ENCODE peak calls at places on chromosomes 2 and 18, in six cellular contexts. One of them, this sample, is unnamed.
A peak's percentile ranks its signal among the peaks of the same experiment; 100 is the strongest.

GRCh38 chr2:85998071-85998991 is 107.4 kb downstream of the POLR1A start:
- DNase-seq in mesothelial cell of epicardium: peak; percentile 52
- DNase-seq in psoas muscle: peak; percentile 50
- DNase-seq in GM10248: no peak
- DNase-seq in GM13977: no peak
- DNase-seq in neural crest cell: no peak
- DNase-seq in this sample: no peak

GRCh38 chr2:167862296-167862695 is 385.1 kb downstream of the STK39 start:
- DNase-seq in neural crest cell: no peak
- DNase-seq in GM10248: no peak
- DNase-seq in GM13977: no peak
- DNase-seq in psoas muscle: no peak
- DNase-seq in mesothelial cell of epicardium: no peak
- DNase-seq in this sample: no peak

GRCh38 chr2:11692966-11693521 is 23.0 kb upstream of the NTSR2 start:
- DNase-seq in mesothelial cell of epicardium: no peak
- DNase-seq in GM10248: peak; percentile 77
- DNase-seq in GM13977: peak; percentile 76
- DNase-seq in psoas muscle: peak; percentile 47
- DNase-seq in neural crest cell: peak; percentile 72
- DNase-seq in this sample: no peak

GRCh38 chr2:11131166-11131920 is 23.9 kb upstream of the SLC66A3 start:
- DNase-seq in GM13977: no peak
- DNase-seq in neural crest cell: no peak
- DNase-seq in mesothelial cell of epicardium: no peak
- DNase-seq in psoas muscle: no peak
- DNase-seq in GM10248: no peak
- DNase-seq in this sample: no peak

GRCh38 chr2:202084265-202084664 is 11.2 kb downstream of the KIAA2012 start:
- DNase-seq in GM10248: no peak
- DNase-seq in mesothelial cell of epicardium: no peak
- DNase-seq in psoas muscle: no peak
- DNase-seq in GM13977: no peak
- DNase-seq in neural crest cell: no peak
- DNase-seq in this sample: no peak

GRCh38 chr2:39697480-39697879 is 31.8 kb downstream of the TMEM178A start:
- DNase-seq in GM13977: no peak
- DNase-seq in psoas muscle: peak; percentile 16
- DNase-seq in GM10248: no peak
- DNase-seq in neural crest cell: no peak
- DNase-seq in mesothelial cell of epicardium: no peak
- DNase-seq in this sample: no peak

GRCh38 chr2:102803897-102804217 is 42.0 kb downstream of the TMEM182 start:
- DNase-seq in GM13977: no peak
- DNase-seq in psoas muscle: no peak
- DNase-seq in GM10248: no peak
- DNase-seq in neural crest cell: no peak
- DNase-seq in mesothelial cell of epicardium: no peak
- DNase-seq in this sample: no peak

GRCh38 chr2:159774370-159774990 is 23.5 kb downstream of the CD302 start:
- DNase-seq in GM13977: no peak
- DNase-seq in GM10248: no peak
- DNase-seq in mesothelial cell of epicardium: no peak
- DNase-seq in psoas muscle: no peak
- DNase-seq in neural crest cell: no peak
- DNase-seq in this sample: no peak

GRCh38 chr2:30768036-30768686 is 39.1 kb downstream of the CAPN13 start:
- DNase-seq in psoas muscle: no peak
- DNase-seq in GM10248: no peak
- DNase-seq in neural crest cell: no peak
- DNase-seq in mesothelial cell of epicardium: no peak
- DNase-seq in GM13977: no peak
- DNase-seq in this sample: peak; percentile 52

GRCh38 chr2:234556848-234557573 is 60.1 kb upstream of the ARL4C start:
- DNase-seq in psoas muscle: no peak
- DNase-seq in GM10248: no peak
- DNase-seq in GM13977: no peak
- DNase-seq in neural crest cell: no peak
- DNase-seq in mesothelial cell of epicardium: no peak
- DNase-seq in this sample: no peak

GRCh38 chr2:27095745-27096651 is 9.4 kb downstream of the KHK start:
- DNase-seq in psoas muscle: peak; percentile 61
- DNase-seq in GM10248: peak; percentile 85
- DNase-seq in mesothelial cell of epicardium: no peak
- DNase-seq in GM13977: peak; percentile 88
- DNase-seq in neural crest cell: peak; percentile 59
- DNase-seq in this sample: no peak

GRCh38 chr18:31581498-31582197 is 10.0 kb upstream of the TTR start:
- DNase-seq in psoas muscle: no peak
- DNase-seq in GM13977: no peak
- DNase-seq in neural crest cell: no peak
- DNase-seq in mesothelial cell of epicardium: no peak
- DNase-seq in GM10248: no peak
- DNase-seq in this sample: no peak

GRCh38 chr2:136116813-136117390 is 1.0 kb downstream of the CXCR4 start:
- DNase-seq in GM10248: peak; percentile 83
- DNase-seq in psoas muscle: no peak
- DNase-seq in GM13977: peak; percentile 85
- DNase-seq in neural crest cell: peak; percentile 18
- DNase-seq in mesothelial cell of epicardium: no peak
- DNase-seq in this sample: no peak

GRCh38 chr2:105166671-105167070 is 74.9 kb upstream of the GPR45 start:
- DNase-seq in psoas muscle: no peak
- DNase-seq in GM10248: no peak
- DNase-seq in GM13977: no peak
- DNase-seq in mesothelial cell of epicardium: no peak
- DNase-seq in neural crest cell: no peak
- DNase-seq in this sample: no peak

DNA sequence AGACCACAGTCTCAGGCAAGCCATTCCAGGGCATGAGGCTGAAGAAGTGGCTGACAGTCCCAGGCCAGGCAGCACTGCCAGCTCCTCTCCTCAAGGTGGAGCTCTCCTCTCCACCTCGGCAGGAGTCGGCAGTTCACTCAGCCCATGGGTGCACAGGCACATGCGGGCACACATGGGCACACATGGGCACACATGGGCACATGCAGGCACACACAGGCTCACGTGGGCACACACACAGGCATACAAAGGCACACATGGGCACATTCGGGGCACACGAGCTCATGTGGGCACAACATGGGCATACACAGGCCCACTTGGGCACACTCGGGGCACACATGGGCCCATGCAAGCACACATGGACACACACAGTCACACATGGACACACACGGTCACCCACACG is 65.3 kb upstream of the TAF1B start:
- DNase-seq in psoas muscle: no peak
- DNase-seq in GM13977: no peak
- DNase-seq in mesothelial cell of epicardium: no peak
- DNase-seq in GM10248: no peak
- DNase-seq in neural crest cell: no peak
- DNase-seq in this sample: no peak
- TF ChIP-seq CTCF in psoas muscle: no peak
- TF ChIP-seq CTCF in GM13977: peak; percentile 37
- TF ChIP-seq CTCF in mesothelial cell of epicardium: no peak
- TF ChIP-seq CTCF in GM10248: peak; percentile 26
- TF ChIP-seq CTCF in neural crest cell: peak; percentile 38
- TF ChIP-seq CTCF in this sample: peak; percentile 36

DNA sequence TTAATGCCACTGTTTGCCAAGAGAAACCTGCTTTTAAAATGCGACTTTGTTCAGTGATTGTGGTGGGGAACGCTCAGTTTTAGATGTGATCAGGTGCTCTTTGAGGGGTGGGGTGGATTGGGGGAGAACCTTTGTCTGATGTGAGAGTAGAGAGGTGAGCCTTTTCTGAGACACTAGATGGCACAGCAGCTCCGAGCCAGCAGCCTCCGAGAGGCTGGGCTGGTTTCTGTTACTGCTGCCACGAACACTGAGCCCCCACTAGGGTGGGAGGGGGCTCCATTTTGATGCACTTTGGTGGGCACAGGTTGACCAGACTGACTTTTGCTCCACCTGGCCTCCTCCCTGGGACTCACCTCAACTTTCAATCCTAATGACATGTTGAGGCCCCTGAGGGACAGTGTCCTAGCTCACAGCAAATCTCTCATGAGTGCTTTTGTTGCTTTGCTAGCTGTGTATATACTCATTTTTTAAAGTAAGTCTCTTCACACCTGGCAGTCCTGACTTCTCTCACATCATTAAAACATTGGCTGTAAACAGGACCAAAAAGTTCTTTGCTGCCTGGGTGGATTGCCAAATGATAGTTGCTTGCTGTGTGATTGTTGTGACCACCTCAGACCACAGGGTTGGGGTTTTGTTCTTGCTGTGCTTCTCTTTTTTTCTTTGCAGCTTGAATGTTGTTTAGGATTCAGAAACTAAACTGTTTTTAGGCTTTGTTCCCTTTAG is 98.2 kb upstream of the MAP3K20 start:
- DNase-seq in psoas muscle: no peak
- DNase-seq in GM13977: no peak
- DNase-seq in GM10248: no peak
- DNase-seq in mesothelial cell of epicardium: no peak
- DNase-seq in neural crest cell: no peak
- DNase-seq in this sample: no peak
- TF ChIP-seq CTCF in psoas muscle: peak; percentile 53
- TF ChIP-seq CTCF in GM13977: no peak
- TF ChIP-seq CTCF in GM10248: no peak
- TF ChIP-seq CTCF in mesothelial cell of epicardium: no peak
- TF ChIP-seq CTCF in neural crest cell: peak; percentile 20
- TF ChIP-seq CTCF in this sample: no peak

GRCh38 chr2:60560734-60561649 is 7.5 kb upstream of the BCL11A start:
- DNase-seq in mesothelial cell of epicardium: no peak
- DNase-seq in GM10248: peak; percentile 41
- DNase-seq in psoas muscle: no peak
- DNase-seq in neural crest cell: no peak
- DNase-seq in GM13977: peak; percentile 48
- DNase-seq in this sample: no peak
- TF ChIP-seq CTCF in mesothelial cell of epicardium: peak; percentile 47
- TF ChIP-seq CTCF in GM10248: peak; percentile 62
- TF ChIP-seq CTCF in psoas muscle: peak; percentile 52
- TF ChIP-seq CTCF in neural crest cell: peak; percentile 65
- TF ChIP-seq CTCF in GM13977: peak; percentile 49
- TF ChIP-seq CTCF in this sample: peak; percentile 71

GRCh38 chr18:34001376-34001775 is 223.3 kb downstream of the NOL4 start:
- DNase-seq in GM13977: no peak
- DNase-seq in GM10248: no peak
- DNase-seq in mesothelial cell of epicardium: no peak
- DNase-seq in psoas muscle: no peak
- DNase-seq in neural crest cell: no peak
- DNase-seq in this sample: no peak
- TF ChIP-seq CTCF in GM13977: no peak
- TF ChIP-seq CTCF in GM10248: no peak
- TF ChIP-seq CTCF in mesothelial cell of epicardium: no peak
- TF ChIP-seq CTCF in psoas muscle: no peak
- TF ChIP-seq CTCF in neural crest cell: no peak
- TF ChIP-seq CTCF in this sample: no peak

GRCh38 chr2:129763190-129763846 is 216.1 kb upstream of the RAB6C start:
- DNase-seq in GM13977: no peak
- DNase-seq in psoas muscle: no peak
- DNase-seq in GM10248: no peak
- DNase-seq in mesothelial cell of epicardium: no peak
- DNase-seq in neural crest cell: no peak
- DNase-seq in this sample: no peak

GRCh38 chr2:129765326-129766158 is 213.9 kb upstream of the RAB6C start:
- DNase-seq in mesothelial cell of epicardium: no peak
- DNase-seq in GM13977: no peak
- DNase-seq in neural crest cell: no peak
- DNase-seq in psoas muscle: no peak
- DNase-seq in GM10248: no peak
- DNase-seq in this sample: no peak

GRCh38 chr2:129766159-129766485 is 213.3 kb upstream of the RAB6C start:
- DNase-seq in GM13977: no peak
- DNase-seq in neural crest cell: no peak
- DNase-seq in mesothelial cell of epicardium: no peak
- DNase-seq in GM10248: no peak
- DNase-seq in psoas muscle: no peak
- DNase-seq in this sample: no peak

GRCh38 chr2:129766594-129766993 is 212.9 kb upstream of the RAB6C start:
- DNase-seq in GM10248: no peak
- DNase-seq in psoas muscle: no peak
- DNase-seq in mesothelial cell of epicardium: no peak
- DNase-seq in neural crest cell: no peak
- DNase-seq in GM13977: no peak
- DNase-seq in this sample: no peak

GRCh38 chr2:129764376-129765325 is 214.8 kb upstream of the RAB6C start:
- DNase-seq in GM13977: no peak
- DNase-seq in neural crest cell: no peak
- DNase-seq in psoas muscle: no peak
- DNase-seq in mesothelial cell of epicardium: no peak
- DNase-seq in GM10248: no peak
- DNase-seq in this sample: no peak
- TF ChIP-seq CTCF in GM13977: no peak
- TF ChIP-seq CTCF in neural crest cell: no peak
- TF ChIP-seq CTCF in psoas muscle: no peak
- TF ChIP-seq CTCF in mesothelial cell of epicardium: no peak
- TF ChIP-seq CTCF in GM10248: no peak
- TF ChIP-seq CTCF in this sample: no peak

GRCh38 chr2:55419514-55420243 is at the start of gene CCDC88A:
- DNase-seq in psoas muscle: peak; percentile 98
- DNase-seq in neural crest cell: peak; percentile 99
- DNase-seq in GM13977: peak; percentile 85
- DNase-seq in GM10248: peak; percentile 87
- DNase-seq in mesothelial cell of epicardium: peak; percentile 95
- DNase-seq in this sample: peak; percentile 99
- TF ChIP-seq CTCF in psoas muscle: peak; percentile 30
- TF ChIP-seq CTCF in neural crest cell: peak; percentile 30
- TF ChIP-seq CTCF in GM13977: no peak
- TF ChIP-seq CTCF in GM10248: no peak
- TF ChIP-seq CTCF in mesothelial cell of epicardium: no peak
- TF ChIP-seq CTCF in this sample: peak; percentile 51

GRCh38 chr2:47088371-47089082 is 66.6 kb downstream of the STPG4 start:
- DNase-seq in GM13977: no peak
- DNase-seq in neural crest cell: no peak
- DNase-seq in GM10248: no peak
- DNase-seq in psoas muscle: no peak
- DNase-seq in mesothelial cell of epicardium: no peak
- DNase-seq in this sample: no peak
- TF ChIP-seq CTCF in GM13977: peak; percentile 19
- TF ChIP-seq CTCF in neural crest cell: no peak
- TF ChIP-seq CTCF in GM10248: no peak
- TF ChIP-seq CTCF in psoas muscle: no peak
- TF ChIP-seq CTCF in mesothelial cell of epicardium: no peak
- TF ChIP-seq CTCF in this sample: no peak

GRCh38 chr2:63488118-63488713 is 100.1 kb downstream of the WDPCP start:
- DNase-seq in GM13977: peak; percentile 33
- DNase-seq in mesothelial cell of epicardium: no peak
- DNase-seq in neural crest cell: no peak
- DNase-seq in GM10248: peak; percentile 12
- DNase-seq in psoas muscle: no peak
- DNase-seq in this sample: no peak

GRCh38 chr2:63484901-63485300 is 103.4 kb downstream of the WDPCP start:
- DNase-seq in mesothelial cell of epicardium: no peak
- DNase-seq in GM10248: no peak
- DNase-seq in GM13977: no peak
- DNase-seq in psoas muscle: no peak
- DNase-seq in neural crest cell: no peak
- DNase-seq in this sample: no peak

GRCh38 chr2:63484481-63484880 is 103.8 kb downstream of the WDPCP start:
- DNase-seq in mesothelial cell of epicardium: no peak
- DNase-seq in psoas muscle: no peak
- DNase-seq in GM13977: no peak
- DNase-seq in neural crest cell: no peak
- DNase-seq in GM10248: no peak
- DNase-seq in this sample: no peak

GRCh38 chr2:63486861-63487290 is 101.4 kb downstream of the WDPCP start:
- DNase-seq in neural crest cell: no peak
- DNase-seq in mesothelial cell of epicardium: no peak
- DNase-seq in GM13977: peak; percentile 9
- DNase-seq in GM10248: no peak
- DNase-seq in psoas muscle: no peak
- DNase-seq in this sample: no peak
- TF ChIP-seq CTCF in neural crest cell: no peak
- TF ChIP-seq CTCF in mesothelial cell of epicardium: no peak
- TF ChIP-seq CTCF in GM13977: peak; percentile 57
- TF ChIP-seq CTCF in GM10248: peak; percentile 33
- TF ChIP-seq CTCF in psoas muscle: no peak
- TF ChIP-seq CTCF in this sample: no peak

This sample was measured in type B pancreatic cell.